ENCODE peak calls at places on chromosomes 16 and 17, in ten cellular contexts. U is transverse colon, Q is body of pancreas, F is heart left ventricle, G is A549, D is IMR-90, P is H54, C is ovary, M is suprapubic skin, N is adrenal gland. Y is an unnamed sample.

GRCh38 chr16:17343028-17343427 is 127.7 kb downstream of the XYLT1 start:
- DNase-seq in U (peak; percentile 54), Q (no peak), F (no peak), G (no peak), D (no peak), P (no peak), C (no peak), M (no peak), N (no peak), Y (no peak)

GRCh38 chr17:77304746-77305473 is 164.1 kb downstream of the SEC14L1 start:
- DNase-seq in U (peak; percentile 66), Q (peak; percentile 67), F (no peak), G (no peak), D (no peak), P (no peak), C (peak; percentile 61), M (no peak), N (no peak), Y (no peak)

GRCh38 chr16:525520-526180 is 1.9 kb upstream of the CAPN15 start:
- DNase-seq in U (no peak), Q (no peak), F (no peak), G (peak; percentile 68), D (peak; percentile 92), P (peak; percentile 91), C (peak; percentile 58), M (no peak), N (peak; percentile 58), Y (peak; percentile 54)

GRCh38 chr16:30491744-30492308 is 19.3 kb downstream of the ITGAL start:
- DNase-seq in U (peak; percentile 24), Q (peak; percentile 16), F (peak; percentile 20), G (peak; percentile 66), D (peak; percentile 83), P (peak; percentile 75), C (no peak), M (no peak), N (peak; percentile 75), Y (no peak)

GRCh38 chr17:43468746-43469544 is 14.8 kb upstream of the DHX8 start:
- DNase-seq in U (no peak), Q (no peak), F (no peak), G (no peak), D (peak; percentile 92), P (peak; percentile 76), C (no peak), M (no peak), N (no peak), Y (no peak)

GRCh38 chr17:45790296-45790922 is 6.3 kb downstream of the CRHR1 start:
- DNase-seq in U (no peak), Q (peak; percentile 38), F (no peak), G (no peak), D (no peak), P (no peak), C (no peak), M (no peak), N (no peak), Y (no peak)

GRCh38 chr17:66373944-66374817 is 71.8 kb downstream of the PRKCA start:
- DNase-seq in U (peak; percentile 29), Q (peak; percentile 23), F (peak; percentile 18), G (no peak), D (no peak), P (no peak), C (no peak), M (no peak), N (no peak), Y (peak; percentile 86)

GRCh38 chr16:68612996-68613395 is 32.1 kb upstream of the CDH3 start:
- DNase-seq in U (no peak), Q (no peak), F (no peak), G (no peak), D (no peak), P (no peak), C (no peak), M (no peak), N (no peak), Y (no peak)

GRCh38 chr16:85649978-85650863 is 37.1 kb downstream of the GSE1 start:
- DNase-seq in U (no peak), Q (no peak), F (no peak), G (no peak), D (no peak), P (no peak), C (peak; percentile 64), M (no peak), N (peak; percentile 50), Y (no peak)
- TF ChIP-seq POLR2A in U (no peak), Q (no peak), F (no peak), G (no peak), D (no peak), P (no peak), C (no peak), M (no peak), N (no peak), Y (no peak)

DNA sequence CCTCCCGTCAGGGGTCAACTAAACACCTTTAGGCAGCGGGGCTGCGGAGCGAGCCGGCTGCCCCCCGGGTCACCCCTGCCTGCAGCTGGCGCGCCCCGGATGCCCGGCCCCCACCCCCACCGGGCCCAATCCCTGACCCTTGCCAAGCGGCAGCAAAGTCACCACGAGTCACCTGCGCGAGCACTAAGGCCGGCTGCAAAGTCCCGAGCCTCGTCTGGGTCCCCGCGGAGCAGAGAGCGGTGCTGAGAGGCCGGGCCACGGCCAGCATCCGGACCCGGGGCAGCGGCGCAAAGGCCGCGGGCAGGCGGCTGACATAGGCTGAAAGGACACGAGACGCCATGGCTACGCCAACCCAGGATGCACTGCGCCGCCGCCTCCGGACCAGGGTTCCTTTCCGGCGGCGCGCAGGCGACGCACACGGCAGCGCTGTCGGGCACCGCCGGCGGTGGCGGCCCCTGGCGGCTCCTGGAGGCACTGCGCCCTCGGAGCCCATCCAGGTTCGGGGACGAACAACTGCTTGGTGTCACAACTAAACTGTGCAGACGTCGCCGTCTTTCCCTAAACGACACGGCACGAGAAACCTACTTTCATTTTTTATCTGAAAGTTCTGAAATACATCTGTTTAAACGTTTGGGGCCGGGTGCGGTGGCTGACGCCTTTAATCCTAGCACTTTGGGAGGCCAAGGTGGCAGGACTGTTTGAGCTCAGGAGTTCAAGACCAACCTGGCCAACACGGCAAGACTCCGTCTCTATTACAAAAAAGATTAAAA is at the start of gene NDUFAB1:
- DNase-seq in U (peak; percentile 93), Q (peak; percentile 92), F (peak; percentile 90), G (peak; percentile 73), D (peak; percentile 83), P (peak; percentile 89), C (peak; percentile 89), M (peak; percentile 90), N (peak; percentile 90), Y (peak; percentile 93)
- TF ChIP-seq POLR2A in U (peak; percentile 40), Q (peak; percentile 56), F (no peak), G (peak; percentile 69), D (peak; percentile 61), P (peak; percentile 60), C (no peak), M (no peak), N (no peak), Y (peak; percentile 57)

DNA sequence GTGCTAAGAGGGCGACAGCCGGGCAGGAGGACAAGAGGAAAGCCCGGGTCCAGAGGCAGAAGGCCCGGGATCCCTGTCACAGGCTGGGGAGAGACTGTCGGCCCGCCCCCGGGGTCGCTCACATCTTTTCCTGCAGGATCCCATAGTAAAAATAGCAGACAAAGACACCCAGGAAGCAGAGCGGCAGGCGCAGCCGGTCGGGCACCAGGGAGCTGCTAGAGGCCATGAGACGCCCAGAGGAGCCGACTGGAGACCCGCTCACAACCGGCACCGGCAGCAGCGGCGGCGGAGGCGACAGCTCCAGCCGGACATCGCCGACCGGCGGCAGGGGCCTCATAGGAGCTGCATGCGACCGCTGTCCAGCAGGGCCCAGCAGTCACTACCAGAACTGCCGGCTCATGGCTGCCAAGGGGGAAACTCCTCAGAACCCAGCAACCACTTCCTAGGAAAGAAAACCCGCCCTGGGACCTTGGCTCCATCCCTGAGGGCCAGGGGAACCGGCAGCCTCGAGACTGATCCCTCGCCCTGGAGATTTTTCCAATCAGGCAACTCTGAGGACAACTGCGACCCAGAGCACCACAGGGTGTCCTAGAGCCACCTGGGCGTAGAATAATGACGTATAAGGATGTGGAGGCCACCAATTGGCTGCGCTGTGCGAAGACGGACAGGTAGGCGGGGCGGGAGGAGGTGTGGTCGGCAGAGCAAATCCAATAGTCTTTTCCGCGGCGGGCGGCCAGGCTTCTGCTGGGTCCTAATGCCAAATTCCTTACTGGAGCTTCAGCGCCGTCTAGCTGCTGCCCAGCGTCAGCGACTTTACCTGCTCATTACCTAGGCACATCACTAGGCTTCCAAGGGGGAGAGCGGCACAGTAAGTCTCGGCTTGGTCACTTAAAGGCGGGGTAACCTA is at the start of gene SLC35B1:
- DNase-seq in U (peak; percentile 99), Q (peak; percentile 99), F (peak; percentile 99), G (peak; percentile 100), D (peak; percentile 99), P (peak; percentile 100), C (peak; percentile 98), M (peak; percentile 99), N (peak; percentile 99), Y (peak; percentile 99)
- TF ChIP-seq POLR2A in U (peak; percentile 70), Q (peak; percentile 88), F (no peak), G (peak; percentile 75), D (peak; percentile 82), P (peak; percentile 71), C (peak; percentile 33), M (peak; percentile 50), N (peak; percentile 55), Y (peak; percentile 58)

GRCh38 chr17:8630227-8630801 is at the start of gene MYH10:
- DNase-seq in U (peak; percentile 15), Q (peak; percentile 31), F (peak; percentile 16), G (no peak), D (no peak), P (no peak), C (peak; percentile 67), M (peak; percentile 74), N (peak; percentile 23), Y (no peak)

GRCh38 chr17:8629371-8630226 is 926 bp downstream of the MYH10 start:
- DNase-seq in U (peak; percentile 13), Q (peak; percentile 28), F (peak; percentile 37), G (peak; percentile 28), D (no peak), P (no peak), C (peak; percentile 63), M (peak; percentile 68), N (peak; percentile 36), Y (peak; percentile 82)

GRCh38 chr17:8631554-8631877 is 991 bp upstream of the MYH10 start:
- DNase-seq in U (no peak), Q (no peak), F (no peak), G (no peak), D (peak; percentile 20), P (no peak), C (no peak), M (no peak), N (no peak), Y (no peak)

GRCh38 chr17:8632087-8632486 is 1.6 kb upstream of the MYH10 start:
- DNase-seq in U (no peak), Q (no peak), F (peak; percentile 17), G (no peak), D (no peak), P (no peak), C (no peak), M (no peak), N (peak; percentile 17), Y (no peak)

DNA sequence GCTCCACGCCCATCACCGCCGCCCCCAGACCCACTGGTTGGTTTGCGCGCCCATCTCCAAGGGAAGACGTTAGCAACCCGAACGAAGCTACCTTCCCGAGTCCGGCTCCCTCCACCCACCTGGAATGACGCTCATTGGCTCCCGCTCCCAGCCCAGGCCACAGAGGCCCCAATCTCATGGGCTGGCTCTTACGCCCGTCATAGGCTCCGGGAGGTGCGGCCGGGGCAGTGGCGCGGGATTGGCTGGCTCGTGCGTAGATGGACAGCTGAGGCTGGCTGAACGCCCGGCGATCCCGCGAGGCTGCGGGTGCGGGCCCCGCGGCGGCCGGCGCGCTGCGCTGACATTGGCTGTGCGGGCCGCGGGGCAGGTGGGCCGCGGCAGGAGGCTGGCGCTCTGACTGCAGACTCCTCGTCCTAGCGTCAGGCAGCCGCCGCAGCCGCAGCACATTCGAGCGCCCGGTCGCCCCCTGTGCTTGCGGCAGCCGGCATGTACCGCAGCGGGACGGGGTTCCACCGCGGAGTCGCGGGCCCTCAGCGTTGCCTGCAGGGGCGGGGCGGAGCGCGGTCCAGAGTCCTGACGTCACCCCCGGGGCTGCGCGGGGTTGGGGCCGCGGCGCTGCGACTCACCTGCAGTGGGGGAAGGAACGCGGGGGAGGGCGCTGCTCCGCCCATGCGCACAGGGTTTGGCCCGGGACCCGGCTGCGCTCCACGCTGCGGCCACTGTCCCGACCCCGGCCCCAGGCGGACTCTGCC is 453 bp upstream of the MYH10 start:
- DNase-seq in U (peak; percentile 95), Q (peak; percentile 97), F (peak; percentile 99), G (peak; percentile 100), D (peak; percentile 100), P (peak; percentile 99), C (peak; percentile 98), M (peak; percentile 97), N (peak; percentile 99), Y (peak; percentile 99)
- TF ChIP-seq POLR2A in U (no peak), Q (no peak), F (no peak), G (peak; percentile 64), D (no peak), P (no peak), C (no peak), M (no peak), N (peak; percentile 39), Y (no peak)

Y was measured in erythroblast.